ENCODE peak calls at places on chromosomes 13 and 19, in four cellular contexts. R is stimulated activated CD4-positive, alpha-beta T cell treated with anti-CD3 and anti-CD28 coated beads, Interleukin-2, amount 100 ng/mL, for 24 hours; L is activated CD4-positive, alpha-beta T cell treated with anti-CD3 and anti-CD28 coated beads, Interleukin-2, amount 50 U/mL, for 24 hours; J is nephron progenitor cell. H is an unnamed sample.

GRCh38 chr19:34994643-34995471 is 5.3 kb upstream of the GRAMD1A start:
- DNase-seq in J (no peak), L (no peak), R (no peak), H (no peak)

GRCh38 chr13:101150998-101151397 is 265.3 kb downstream of the NALCN start:
- DNase-seq in L (no peak), J (no peak), R (no peak), H (peak)

GRCh38 chr13:25353344-25353743 is 18.4 kb upstream of the ATP8A2 start:
- DNase-seq in R (no peak), L (no peak), J (no peak), H (no peak)

GRCh38 chr13:87877477-87877876 is 206.3 kb downstream of the SLITRK5 start:
- DNase-seq in L (no peak), J (no peak), R (no peak), H (no peak)

GRCh38 chr19:38455031-38455430 is 21.5 kb downstream of the RYR1 start:
- DNase-seq in L (no peak), J (peak), R (no peak), H (peak)

GRCh38 chr19:47284324-47284899 is 9.7 kb downstream of the INAFM1 start:
- DNase-seq in R (no peak), J (peak), L (peak), H (peak)

GRCh38 chr13:43838909-43839308 is 40.6 kb downstream of the CCDC122 start:
- DNase-seq in J (no peak), L (no peak), R (no peak), H (no peak)

GRCh38 chr19:29287061-29287460 is 74.1 kb upstream of the UQCRFS1 start:
- DNase-seq in J (no peak), R (no peak), L (no peak), H (no peak)

GRCh38 chr13:112509190-112509589 is 78.8 kb downstream of the TUBGCP3 start:
- DNase-seq in J (no peak), R (no peak), L (no peak), H (no peak)

GRCh38 chr13:30340367-30341184 is 33.2 kb upstream of the KATNAL1 start:
- DNase-seq in R (no peak), L (no peak), J (no peak), H (no peak)

GRCh38 chr19:49704888-49705642 is 14.1 kb downstream of the CPT1C start:
- DNase-seq in R (no peak), L (no peak), J (no peak), H (no peak)

GRCh38 chr13:31328549-31329229 is 128.9 kb downstream of the B3GLCT start:
- DNase-seq in R (no peak), L (no peak), J (no peak), H (no peak)

GRCh38 chr13:37407156-37407555 is 191.4 kb downstream of the POSTN start:
- DNase-seq in R (no peak), J (no peak), L (no peak), H (peak)

GRCh38 chr13:106299616-106300015 is 235.8 kb downstream of the EFNB2 start:
- DNase-seq in J (no peak), R (no peak), L (no peak), H (no peak)

GRCh38 chr19:6039541-6040225 is 61.7 kb upstream of the RANBP3 start:
- DNase-seq in J (no peak), L (no peak), R (no peak), H (no peak)

GRCh38 chr19:36417752-36418286 is 625 bp downstream of the ZFP82 start:
- DNase-seq in L (no peak), R (peak), J (peak), H (peak)

GRCh38 chr13:98977568-98978270 is at the start of gene DOCK9:
- DNase-seq in J (peak), R (no peak), L (no peak), H (peak)

GRCh38 chr13:110680852-110681251 is 25.1 kb downstream of the CARS2 start:
- DNase-seq in R (no peak), L (no peak), J (peak), H (peak)

GRCh38 chr13:108082481-108082880 is 132.9 kb downstream of the LIG4 start:
- DNase-seq in L (no peak), J (no peak), R (no peak), H (no peak)

GRCh38 chr19:31938675-31939074 is 406.7 kb upstream of the ZNF507 start:
- DNase-seq in L (no peak), J (no peak), R (no peak), H (no peak)

GRCh38 chr13:90839061-90839460 is 508.4 kb upstream of the MIR17HG start:
- DNase-seq in R (no peak), L (no peak), J (no peak), H (no peak)

GRCh38 chr19:50562996-50563395 is 5.2 kb downstream of the LRRC4B start:
- DNase-seq in J (no peak), L (no peak), R (no peak), H (no peak)

GRCh38 chr19:2524840-2525723 is 49.2 kb downstream of the GADD45B start:
- DNase-seq in L (no peak), R (no peak), J (no peak), H (no peak)

GRCh38 chr13:28035146-28035782 is 46.8 kb upstream of the URAD start:
- DNase-seq in J (no peak), L (no peak), R (no peak), H (no peak)

GRCh38 chr19:1237754-1238372 is at the start of gene CBARP:
- DNase-seq in J (peak), L (no peak), R (peak), H (peak)

GRCh38 chr19:48403606-48404005 is 10.1 kb downstream of the GRIN2D start:
- DNase-seq in J (no peak), L (peak), R (no peak), H (peak)

GRCh38 chr13:70995338-70995737 is 871.7 kb downstream of the DACH1 start:
- DNase-seq in L (no peak), R (no peak), J (no peak), H (no peak)

H was measured in neural progenitor cell.